ENCODE peak calls at places on chromosomes 3 and 15, in eight cellular contexts. B is heart right ventricle, R is coronary artery, M is tibial artery, G is pancreas, D is IMR-90, Y is spleen, Z is uterus. H is an unnamed sample.

GRCh38 chr15:47184405-47185221 is 532.7 kb upstream of the SEMA6D start:
- DNase-seq in B (no peak), R (no peak), M (no peak), G (no peak), D (peak), Y (peak), Z (no peak), H (no peak)

GRCh38 chr15:78604420-78604819 is 16.4 kb downstream of the CHRNA3 start:
- DNase-seq in B (no peak), R (no peak), M (no peak), G (no peak), D (no peak), Y (no peak), Z (no peak), H (no peak)

GRCh38 chr3:4233488-4233887 is 69.7 kb upstream of the SETMAR start:
- DNase-seq in B (no peak), R (no peak), M (no peak), G (no peak), D (no peak), Y (no peak), Z (no peak), H (no peak)

GRCh38 chr3:64276131-64276530 is 50.9 kb upstream of the PRICKLE2 start:
- DNase-seq in B (no peak), R (no peak), M (no peak), G (no peak), D (no peak), Y (no peak), Z (no peak), H (no peak)

GRCh38 chr3:148707596-148708386 is 10.1 kb downstream of the AGTR1 start:
- DNase-seq in B (no peak), R (no peak), M (no peak), G (no peak), D (peak), Y (no peak), Z (no peak), H (no peak)

GRCh38 chr15:90822204-90822955 is 46.0 kb upstream of the FURIN start:
- DNase-seq in B (no peak), R (no peak), M (no peak), G (no peak), D (no peak), Y (no peak), Z (no peak), H (no peak)

GRCh38 chr3:168073842-168074311 is 21.8 kb downstream of the GOLIM4 start:
- DNase-seq in B (no peak), R (no peak), M (no peak), G (no peak), D (no peak), Y (no peak), Z (no peak), H (no peak)

GRCh38 chr3:29977360-29977759 is 629.0 kb upstream of the TGFBR2 start:
- DNase-seq in B (no peak), R (no peak), M (no peak), G (no peak), D (no peak), Y (no peak), Z (no peak), H (no peak)

GRCh38 chr15:72237286-72238224 is 6.6 kb upstream of the PKM start:
- DNase-seq in B (no peak), R (peak), M (peak), G (no peak), D (peak), Y (no peak), Z (peak), H (peak)

GRCh38 chr15:41125950-41126642 is 10.0 kb upstream of the INO80 start:
- DNase-seq in B (no peak), R (no peak), M (no peak), G (no peak), D (no peak), Y (no peak), Z (no peak), H (no peak)

GRCh38 chr3:138371070-138371950 is 22.9 kb downstream of the MRAS start:
- DNase-seq in B (no peak), R (no peak), M (peak), G (no peak), D (no peak), Y (peak), Z (no peak), H (no peak)

GRCh38 chr3:167406876-167407492 is 26.9 kb upstream of the ZBBX start:
- DNase-seq in B (peak), R (no peak), M (no peak), G (peak), D (peak), Y (no peak), Z (no peak), H (no peak)

GRCh38 chr3:188947401-188947982 is 224.3 kb upstream of the TPRG1 start:
- DNase-seq in B (peak), R (peak), M (peak), G (peak), D (peak), Y (peak), Z (peak), H (peak)

GRCh38 chr15:39833515-39833981 is 50.9 kb upstream of the FSIP1 start:
- DNase-seq in B (no peak), R (no peak), M (no peak), G (no peak), D (peak), Y (no peak), Z (no peak), H (no peak)

GRCh38 chr15:88613074-88613944 is 7.8 kb upstream of the AEN start:
- DNase-seq in B (no peak), R (no peak), M (no peak), G (no peak), D (peak), Y (no peak), Z (no peak), H (no peak)

GRCh38 chr3:12288466-12289129 is at the start of gene PPARG:
- DNase-seq in B (peak), R (no peak), M (no peak), G (no peak), D (no peak), Y (peak), Z (peak), H (no peak)

GRCh38 chr3:102240720-102241119 is 194.1 kb upstream of the ZPLD1 start:
- DNase-seq in B (no peak), R (no peak), M (no peak), G (no peak), D (no peak), Y (no peak), Z (no peak), H (no peak)

GRCh38 chr15:101242160-101242998 is 9.5 kb downstream of the CHSY1 start:
- DNase-seq in B (peak), R (no peak), M (no peak), G (no peak), D (peak), Y (peak), Z (no peak), H (peak)

GRCh38 chr3:98906230-98906629 is 4.7 kb upstream of the DCBLD2 start:
- DNase-seq in B (no peak), R (no peak), M (no peak), G (no peak), D (peak), Y (no peak), Z (no peak), H (no peak)

GRCh38 chr3:172965256-172965655 is 175.8 kb downstream of the SPATA16 start:
- DNase-seq in B (no peak), R (no peak), M (no peak), G (no peak), D (peak), Y (no peak), Z (no peak), H (no peak)

GRCh38 chr3:157239082-157239704 is 79.2 kb upstream of the CCNL1 start:
- DNase-seq in B (peak), R (no peak), M (no peak), G (peak), D (peak), Y (peak), Z (peak), H (peak)

GRCh38 chr3:149942409-149942808 is 28.3 kb downstream of the PFN2 start:
- DNase-seq in B (no peak), R (no peak), M (no peak), G (no peak), D (no peak), Y (no peak), Z (no peak), H (no peak)

GRCh38 chr3:151871639-151872468 is 1.6 kb upstream of the SUCNR1 start:
- DNase-seq in B (peak), R (no peak), M (no peak), G (no peak), D (no peak), Y (no peak), Z (no peak), H (no peak)

GRCh38 chr15:39127151-39127815 is 453.6 kb upstream of the THBS1 start:
- DNase-seq in B (no peak), R (no peak), M (no peak), G (no peak), D (no peak), Y (no peak), Z (no peak), H (no peak)

GRCh38 chr3:185781759-185782158 is 43.1 kb downstream of the IGF2BP2 start:
- DNase-seq in B (no peak), R (no peak), M (no peak), G (no peak), D (peak), Y (no peak), Z (no peak), H (no peak)

GRCh38 chr15:62071711-62072308 is 5.0 kb downstream of the C2CD4A start:
- DNase-seq in B (no peak), R (no peak), M (no peak), G (no peak), D (peak), Y (no peak), Z (no peak), H (no peak)

GRCh38 chr15:101641134-101641764 is 10.9 kb downstream of the TM2D3 start:
- DNase-seq in B (peak), R (no peak), M (peak), G (peak), D (peak), Y (peak), Z (peak), H (no peak)

GRCh38 chr3:167653750-167654149 is at the start of gene WDR49:
- DNase-seq in B (peak), R (no peak), M (no peak), G (peak), D (no peak), Y (no peak), Z (no peak), H (no peak)

GRCh38 chr3:7915356-7915755 is 586.3 kb upstream of the LMCD1 start:
- DNase-seq in B (no peak), R (no peak), M (no peak), G (no peak), D (no peak), Y (no peak), Z (no peak), H (no peak)

GRCh38 chr15:78064544-78064943 is 13.0 kb downstream of the TBC1D2B start:
- DNase-seq in B (no peak), R (no peak), M (peak), G (no peak), D (peak), Y (no peak), Z (no peak), H (no peak)

GRCh38 chr3:59406943-59407342 is 357.1 kb upstream of the CFAP20DC start:
- DNase-seq in B (no peak), R (no peak), M (no peak), G (no peak), D (no peak), Y (no peak), Z (no peak), H (no peak)

GRCh38 chr15:81373996-81374395 is at the start of gene TMC3:
- DNase-seq in B (no peak), R (no peak), M (no peak), G (no peak), D (peak), Y (no peak), Z (no peak), H (no peak)
- H3K27ac ChIP-seq in B (no peak), R (no peak), M (no peak), G (no peak), D (no peak), Y (no peak), Z (no peak), H (no peak)

GRCh38 chr3:133491481-133492059 is 81.9 kb upstream of the CDV3 start:
- DNase-seq in B (no peak), R (no peak), M (no peak), G (no peak), D (no peak), Y (peak), Z (no peak), H (no peak)

GRCh38 chr3:133489466-133490085 is 83.9 kb upstream of the CDV3 start:
- DNase-seq in B (no peak), R (no peak), M (no peak), G (no peak), D (peak), Y (no peak), Z (no peak), H (no peak)

GRCh38 chr3:133492159-133492860 is 81.2 kb upstream of the CDV3 start:
- DNase-seq in B (no peak), R (no peak), M (no peak), G (no peak), D (no peak), Y (no peak), Z (no peak), H (no peak)

GRCh38 chr3:133488785-133489367 is 84.6 kb upstream of the CDV3 start:
- DNase-seq in B (no peak), R (no peak), M (no peak), G (no peak), D (peak), Y (no peak), Z (no peak), H (no peak)

GRCh38 chr3:133490468-133491351 is 82.8 kb upstream of the CDV3 start:
- DNase-seq in B (no peak), R (no peak), M (no peak), G (no peak), D (no peak), Y (peak), Z (no peak), H (no peak)
- H3K4me3 ChIP-seq in B (no peak), R (no peak), M (no peak), G (no peak), D (no peak), Y (no peak), Z (no peak), H (no peak)

GRCh38 chr3:111733154-111733553 is 125.9 kb upstream of the PHLDB2 start:
- DNase-seq in B (no peak), R (no peak), M (no peak), G (peak), D (no peak), Y (no peak), Z (no peak), H (no peak)

GRCh38 chr3:111732248-111732879 is 126.7 kb upstream of the PHLDB2 start:
- DNase-seq in B (no peak), R (no peak), M (no peak), G (peak), D (no peak), Y (no peak), Z (no peak), H (no peak)

GRCh38 chr3:111735271-111735758 is 123.8 kb upstream of the PHLDB2 start:
- DNase-seq in B (no peak), R (no peak), M (no peak), G (no peak), D (peak), Y (no peak), Z (no peak), H (no peak)

GRCh38 chr3:111734652-111735051 is 124.4 kb upstream of the PHLDB2 start:
- DNase-seq in B (no peak), R (no peak), M (no peak), G (no peak), D (no peak), Y (no peak), Z (no peak), H (no peak)

GRCh38 chr3:111733856-111734255 is 125.2 kb upstream of the PHLDB2 start:
- DNase-seq in B (no peak), R (no peak), M (no peak), G (no peak), D (no peak), Y (no peak), Z (no peak), H (no peak)
- H3K27ac ChIP-seq in B (no peak), R (no peak), M (no peak), G (no peak), D (no peak), Y (no peak), Z (no peak), H (no peak)

GRCh38 chr3:126358038-126358815 is 1.0 kb upstream of the KLF15 start:
- DNase-seq in B (no peak), R (no peak), M (peak), G (no peak), D (no peak), Y (peak), Z (no peak), H (no peak)
- H3K4me3 ChIP-seq in B (peak), R (peak), M (peak), G (peak), D (no peak), Y (no peak), Z (peak), H (peak)

GRCh38 chr15:60520825-60521368 is 42.0 kb upstream of the ICE2 start:
- DNase-seq in B (peak), R (no peak), M (peak), G (peak), D (peak), Y (peak), Z (peak), H (peak)
- H3K27ac ChIP-seq in B (no peak), R (no peak), M (no peak), G (no peak), D (no peak), Y (no peak), Z (no peak), H (no peak)

GRCh38 chr3:113223831-113224240 is 12.5 kb downstream of the BOC start:
- DNase-seq in B (no peak), R (no peak), M (no peak), G (no peak), D (no peak), Y (peak), Z (no peak), H (no peak)
- H3K4me3 ChIP-seq in B (no peak), R (no peak), M (no peak), G (no peak), D (no peak), Y (no peak), Z (no peak), H (no peak)

H was measured in ascending aorta.